ENCODE peak calls at places on chromosomes 16 and 17, in seven cellular contexts. O is activated CD4-positive, alpha-beta T cell treated with anti-CD3 and anti-CD28 coated beads, Interleukin-2, amount 50 U/mL, for 1 hour; A is mesendoderm; D is heart right ventricle; J is activated naive CD8-positive, alpha-beta T cell treated with anti-CD3 and anti-CD28 coated beads for 36 hours; E is cortex of kidney; I is tibial nerve. G is an unnamed sample.
A peak's percentile ranks its signal among the peaks of the same experiment; 100 is the strongest.

GRCh38 chr16:89140981-89141883 is 30.3 kb upstream of the CDH15 start:
- DNase-seq in O (no peak), A (no peak), D (no peak), J (no peak), E (no peak), I (no peak), G (peak; percentile 16)

GRCh38 chr16:11668590-11669379 is 530 bp downstream of the SNN start:
- DNase-seq in O (peak; percentile 40), A (no peak), D (peak; percentile 53), J (peak; percentile 42), E (no peak), I (no peak), G (peak; percentile 77)

GRCh38 chr16:21159281-21159951 is 942 bp downstream of the LDAF1 start:
- DNase-seq in O (peak; percentile 4), A (peak; percentile 68), D (peak; percentile 49), J (no peak), E (no peak), I (no peak), G (no peak)

GRCh38 chr16:74984194-74984669 is 691 bp downstream of the WDR59 start:
- DNase-seq in O (peak; percentile 12), A (no peak), D (no peak), J (peak; percentile 43), E (no peak), I (no peak), G (no peak)

GRCh38 chr17:50482516-50482915 is 3.9 kb downstream of the RSAD1 start:
- DNase-seq in O (peak; percentile 71), A (peak; percentile 96), D (peak; percentile 92), J (peak; percentile 79), E (no peak), I (peak; percentile 94), G (peak; percentile 95)

GRCh38 chr16:82755570-82756282 is 129.0 kb downstream of the CDH13 start:
- DNase-seq in O (no peak), A (peak; percentile 32), D (no peak), J (no peak), E (no peak), I (no peak), G (no peak)

GRCh38 chr17:9517396-9517795 is 58.2 kb downstream of the STX8 start:
- DNase-seq in O (no peak), A (peak; percentile 29), D (no peak), J (peak; percentile 3), E (no peak), I (no peak), G (no peak)

GRCh38 chr16:77117687-77118086 is 73.3 kb upstream of the MON1B start:
- DNase-seq in O (no peak), A (no peak), D (no peak), J (no peak), E (no peak), I (no peak), G (no peak)

GRCh38 chr16:9900576-9900975 is 281.7 kb downstream of the GRIN2A start:
- DNase-seq in O (no peak), A (no peak), D (no peak), J (no peak), E (no peak), I (no peak), G (no peak)

GRCh38 chr17:43212641-43213490 is 1.2 kb downstream of the TMEM106A start:
- DNase-seq in O (no peak), A (no peak), D (no peak), J (no peak), E (no peak), I (no peak), G (no peak)

GRCh38 chr17:44496815-44497214 is 6.4 kb downstream of the GPATCH8 start:
- DNase-seq in O (no peak), A (no peak), D (no peak), J (no peak), E (no peak), I (no peak), G (no peak)

GRCh38 chr17:58394534-58395223 is 22.7 kb downstream of the RNF43 start:
- DNase-seq in O (no peak), A (no peak), D (no peak), J (no peak), E (no peak), I (no peak), G (no peak)